ENCODE peak calls at places on chromosomes 1 and 21, in seven cellular contexts. N is SK-N-SH, A is body of pancreas, C is tibial nerve, M is lower leg skin, K is brain microvascular endothelial cell, Z is skeletal muscle cell. B is an unnamed sample.

GRCh38 chr1:93667642-93668041 is 14.0 kb downstream of the BCAR3 start:
- DNase-seq in N (no peak), A (no peak), C (no peak), M (no peak), K (no peak), Z (no peak), B (no peak)

GRCh38 chr1:236471653-236472052 is 52.1 kb upstream of the LGALS8 start:
- DNase-seq in N (no peak), A (no peak), C (no peak), M (no peak), K (no peak), Z (no peak), B (peak)

GRCh38 chr1:89581859-89582258 is 51.1 kb upstream of the LRRC8C start:
- DNase-seq in N (no peak), A (no peak), C (no peak), M (no peak), K (no peak), Z (no peak), B (no peak)

GRCh38 chr21:35005077-35005476 is 44.0 kb downstream of the RUNX1 start:
- DNase-seq in N (no peak), A (no peak), C (no peak), M (no peak), K (no peak), Z (no peak), B (no peak)

GRCh38 chr1:221712198-221712684 is 29.6 kb downstream of the DUSP10 start:
- DNase-seq in N (no peak), A (no peak), C (no peak), M (peak), K (peak), Z (peak), B (peak)

GRCh38 chr1:22861764-22862440 is 110.8 kb downstream of the LACTBL1 start:
- DNase-seq in N (peak), A (peak), C (no peak), M (no peak), K (peak), Z (peak), B (peak)

GRCh38 chr21:17257784-17258183 is 255.1 kb upstream of the CXADR start:
- DNase-seq in N (no peak), A (no peak), C (no peak), M (no peak), K (no peak), Z (peak), B (no peak)

GRCh38 chr1:89589515-89589914 is 43.4 kb upstream of the LRRC8C start:
- DNase-seq in N (no peak), A (no peak), C (no peak), M (no peak), K (no peak), Z (peak), B (peak)

GRCh38 chr21:43877936-43878575 is 13.0 kb downstream of the AGPAT3 start:
- DNase-seq in N (no peak), A (no peak), C (no peak), M (no peak), K (no peak), Z (no peak), B (no peak)

GRCh38 chr1:94017155-94017829 is 103.7 kb downstream of the ABCA4 start:
- DNase-seq in N (no peak), A (no peak), C (no peak), M (no peak), K (no peak), Z (no peak), B (no peak)

GRCh38 chr1:166136252-166136651 is 30.5 kb downstream of the FAM78B start:
- DNase-seq in N (peak), A (no peak), C (no peak), M (no peak), K (no peak), Z (no peak), B (no peak)

GRCh38 chr1:114215426-114215825 is 61.8 kb upstream of the SYT6 start:
- DNase-seq in N (no peak), A (no peak), C (no peak), M (no peak), K (no peak), Z (no peak), B (peak)

GRCh38 chr1:114758251-114758832 is 558 bp upstream of the CSDE1 start:
- DNase-seq in N (peak), A (no peak), C (no peak), M (no peak), K (no peak), Z (no peak), B (no peak)

GRCh38 chr1:226678701-226679100 is 60.4 kb downstream of the ITPKB start:
- DNase-seq in N (no peak), A (no peak), C (no peak), M (no peak), K (no peak), Z (no peak), B (no peak)

GRCh38 chr1:84941843-84942242 is 48.8 kb upstream of the LPAR3 start:
- DNase-seq in N (no peak), A (no peak), C (no peak), M (no peak), K (no peak), Z (no peak), B (no peak)

GRCh38 chr21:41068411-41069304 is 99.3 kb upstream of the BACE2 start:
- DNase-seq in N (peak), A (peak), C (peak), M (peak), K (peak), Z (no peak), B (peak)

GRCh38 chr1:36091141-36091540 is 2.4 kb downstream of the ADPRS start:
- DNase-seq in N (no peak), A (no peak), C (no peak), M (no peak), K (no peak), Z (no peak), B (no peak)

GRCh38 chr1:156910309-156910782 is 10.1 kb upstream of the LRRC71 start:
- DNase-seq in N (peak), A (no peak), C (no peak), M (no peak), K (no peak), Z (no peak), B (peak)

GRCh38 chr1:158353333-158354038 is at the start of gene CD1E:
- DNase-seq in N (no peak), A (no peak), C (no peak), M (no peak), K (no peak), Z (no peak), B (no peak)

GRCh38 chr1:230268371-230269170 is 157.6 kb downstream of the PGBD5 start:
- DNase-seq in N (peak), A (peak), C (no peak), M (no peak), K (peak), Z (peak), B (peak)

GRCh38 chr1:79711001-79711431 is 704.5 kb upstream of the ADGRL4 start:
- DNase-seq in N (no peak), A (no peak), C (no peak), M (no peak), K (peak), Z (peak), B (peak)

GRCh38 chr1:68782890-68783289 is 286.0 kb upstream of the DEPDC1 start:
- DNase-seq in N (no peak), A (no peak), C (no peak), M (no peak), K (no peak), Z (no peak), B (peak)

GRCh38 chr1:53559391-53559815 is 100.2 kb downstream of the DMRTB1 start:
- DNase-seq in N (peak), A (peak), C (no peak), M (no peak), K (no peak), Z (no peak), B (no peak)

GRCh38 chr1:87091425-87091824 is 177.0 kb downstream of the HS2ST1 start:
- DNase-seq in N (no peak), A (no peak), C (no peak), M (no peak), K (no peak), Z (no peak), B (no peak)

GRCh38 chr1:207145401-207146058 is 41.5 kb downstream of the C4BPA start:
- DNase-seq in N (no peak), A (no peak), C (no peak), M (no peak), K (no peak), Z (no peak), B (no peak)

GRCh38 chr1:29682918-29683314 is 446.6 kb downstream of the PTPRU start:
- DNase-seq in N (peak), A (peak), C (no peak), M (no peak), K (no peak), Z (no peak), B (peak)

DNA sequence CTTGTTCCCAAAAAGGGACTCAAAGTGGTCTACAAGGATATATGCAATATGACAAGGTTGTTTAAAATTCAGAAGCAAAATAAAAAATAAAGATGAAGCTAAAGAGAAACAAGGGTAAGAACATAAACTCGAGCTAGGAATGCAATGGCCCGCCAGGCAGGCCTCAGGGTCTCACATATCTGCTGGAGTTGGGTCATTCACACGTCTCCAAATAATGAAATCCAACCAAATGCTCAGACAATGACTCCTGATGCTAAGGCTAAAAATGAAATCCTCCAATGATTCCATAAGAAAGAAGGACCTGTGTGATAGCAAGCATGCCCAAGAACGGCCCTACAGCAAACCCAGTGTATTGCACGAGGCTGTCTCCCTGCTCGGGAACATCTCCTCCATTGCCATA is 153.3 kb upstream of the ETS2 start:
- DNase-seq in N (no peak), A (no peak), C (no peak), M (no peak), K (no peak), Z (no peak), B (no peak)
- H3K4me3 ChIP-seq in N (no peak), A (no peak), C (no peak), M (no peak), K (no peak), Z (no peak), B (no peak)

GRCh38 chr1:172699695-172700094 is 40.8 kb downstream of the FASLG start:
- DNase-seq in N (no peak), A (no peak), C (no peak), M (no peak), K (no peak), Z (no peak), B (no peak)
- H3K4me3 ChIP-seq in N (no peak), A (no peak), C (no peak), M (no peak), K (no peak), Z (no peak), B (no peak)

DNA sequence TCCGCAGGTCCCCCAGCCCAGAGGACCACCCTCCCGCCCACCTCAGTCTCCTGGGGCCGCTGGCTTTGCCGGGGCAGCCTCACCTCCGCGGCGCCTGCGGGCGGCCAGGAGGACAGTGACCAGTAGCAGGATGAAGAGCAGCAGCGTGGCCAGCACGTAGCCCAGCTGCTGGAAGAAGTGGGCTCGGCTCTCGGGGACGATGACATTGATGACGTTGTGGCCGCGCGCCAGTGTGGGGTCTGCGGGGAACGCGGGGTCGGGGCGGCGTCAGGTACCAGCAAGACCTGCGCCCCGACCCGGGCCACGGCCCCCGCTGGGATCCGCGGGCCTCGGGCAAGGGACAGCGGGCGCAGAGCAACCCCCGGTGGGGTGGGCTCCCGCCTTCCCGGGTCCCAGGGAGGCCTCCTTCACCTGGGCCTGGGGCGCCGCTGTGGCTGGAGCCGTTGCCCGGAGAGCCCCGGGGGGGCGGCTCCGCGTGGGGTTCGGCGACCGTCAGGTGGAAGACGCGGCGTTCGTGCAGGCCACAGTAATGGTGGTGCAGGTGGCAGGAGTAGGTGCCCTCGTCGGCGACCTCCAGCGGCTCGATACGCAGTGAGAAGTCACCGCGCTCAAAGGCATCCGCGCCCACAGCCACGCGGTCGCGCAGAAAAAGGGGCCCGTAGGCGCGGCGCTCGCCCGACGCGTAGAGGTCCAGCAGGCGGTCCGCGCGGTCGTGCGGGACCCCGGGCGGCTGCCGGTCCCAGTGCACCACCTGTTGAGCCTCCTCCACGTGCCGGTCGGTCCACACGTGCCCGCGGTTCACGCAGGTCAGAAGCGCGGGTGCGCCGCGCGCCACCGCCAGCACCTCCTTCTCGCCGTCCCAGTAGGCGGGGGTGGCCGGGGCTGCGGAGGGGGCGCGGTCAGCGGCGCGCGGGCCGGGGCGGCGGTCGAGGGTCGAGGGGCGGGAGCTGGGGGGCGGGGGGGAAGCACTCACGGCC is 3.8 kb downstream of the MXRA8 start:
- DNase-seq in N (peak), A (peak), C (no peak), M (no peak), K (no peak), Z (no peak), B (no peak)
- H3K4me3 ChIP-seq in N (peak), A (no peak), C (no peak), M (no peak), K (no peak), Z (no peak), B (no peak)

GRCh38 chr1:34781844-34782391 is 904 bp downstream of the GJB3 start:
- DNase-seq in N (no peak), A (no peak), C (no peak), M (no peak), K (no peak), Z (no peak), B (no peak)

GRCh38 chr1:34779526-34779925 is 1.5 kb upstream of the GJB3 start:
- DNase-seq in N (no peak), A (no peak), C (no peak), M (no peak), K (no peak), Z (no peak), B (no peak)

GRCh38 chr1:34779962-34780361 is 1.1 kb upstream of the GJB3 start:
- DNase-seq in N (no peak), A (no peak), C (no peak), M (no peak), K (no peak), Z (no peak), B (no peak)

GRCh38 chr1:34781071-34781843 is at the start of gene GJB3:
- DNase-seq in N (peak), A (no peak), C (no peak), M (no peak), K (no peak), Z (no peak), B (no peak)

DNA sequence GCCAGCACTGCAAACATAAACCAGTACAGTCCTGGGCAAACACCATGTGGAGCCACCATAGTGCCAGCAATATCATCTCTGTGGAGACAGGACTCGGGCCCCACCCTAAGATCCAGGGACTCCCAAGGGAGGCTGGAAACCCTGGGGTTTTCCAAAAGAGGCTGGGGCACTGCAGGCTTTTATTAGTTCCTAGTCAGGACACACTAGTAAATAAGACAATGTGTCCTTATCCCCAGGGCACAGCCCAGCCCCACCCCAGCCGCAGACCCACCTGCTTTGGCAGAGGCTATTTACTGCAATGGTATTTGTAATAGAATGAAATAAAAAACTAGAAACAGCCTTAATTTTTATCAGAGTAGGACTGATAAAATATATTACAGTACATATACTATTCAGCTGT is 486 bp upstream of the GJB3 start:
- DNase-seq in N (no peak), A (no peak), C (no peak), M (no peak), K (no peak), Z (no peak), B (no peak)
- H3K4me3 ChIP-seq in N (no peak), A (no peak), C (no peak), M (no peak), K (no peak), Z (no peak), B (no peak)

GRCh38 chr1:228404107-228404720 is 2.4 kb downstream of the TRIM11 start:
- DNase-seq in N (no peak), A (no peak), C (no peak), M (no peak), K (no peak), Z (no peak), B (no peak)
- H3K4me3 ChIP-seq in N (peak), A (no peak), C (no peak), M (no peak), K (no peak), Z (no peak), B (no peak)

DNA sequence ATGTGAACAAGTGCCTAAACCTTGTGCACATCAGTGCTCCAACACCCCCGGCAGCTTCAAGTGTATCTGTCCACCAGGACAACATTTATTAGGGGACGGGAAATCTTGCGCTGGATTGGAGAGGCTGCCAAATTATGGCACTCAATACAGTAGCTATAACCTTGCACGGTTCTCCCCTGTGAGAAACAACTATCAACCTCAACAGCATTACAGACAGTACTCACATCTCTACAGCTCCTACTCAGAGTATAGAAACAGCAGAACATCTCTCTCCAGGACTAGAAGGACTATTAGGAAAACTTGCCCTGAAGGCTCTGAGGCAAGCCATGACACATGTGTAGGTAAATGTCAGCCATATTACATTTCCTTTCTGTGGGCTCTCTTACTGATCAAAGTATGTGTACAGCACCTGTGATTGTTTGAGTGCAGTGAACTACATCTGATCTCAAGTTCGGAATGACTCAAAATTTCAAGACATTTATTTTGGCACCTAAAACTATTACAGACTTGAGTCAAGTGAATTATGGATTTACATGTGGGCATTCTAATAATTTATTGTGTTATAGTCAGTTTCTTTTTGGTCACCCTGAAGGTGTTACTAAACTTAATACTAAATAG is 196.5 kb downstream of the TPR start:
- DNase-seq in N (no peak), A (no peak), C (no peak), M (no peak), K (no peak), Z (no peak), B (no peak)
- H3K4me3 ChIP-seq in N (no peak), A (no peak), C (no peak), M (no peak), K (no peak), Z (no peak), B (no peak)

GRCh38 chr1:66278260-66279046 is 255.5 kb upstream of the SGIP1 start:
- DNase-seq in N (no peak), A (no peak), C (no peak), M (no peak), K (no peak), Z (no peak), B (no peak)
- H3K4me3 ChIP-seq in N (no peak), A (no peak), C (no peak), M (no peak), K (no peak), Z (no peak), B (no peak)

B was measured in choroid plexus epithelial cell.